ENCODE peak calls at places on chromosome 21, in eight cellular contexts. N is spleen, I is GM23338, H is transverse colon, K is sigmoid colon, O is SK-N-SH, D is HL-60, Y is breast epithelium. U is an unnamed sample.

GRCh38 chr21:31975491-31975890 is 102.7 kb downstream of the HUNK start:
- DNase-seq in N (no peak), I (no peak), H (no peak), K (no peak), O (no peak), D (no peak), Y (no peak), U (no peak)

GRCh38 chr21:38888956-38889605 is 83.4 kb downstream of the ETS2 start:
- DNase-seq in N (no peak), I (no peak), H (no peak), K (no peak), O (no peak), D (no peak), Y (no peak), U (no peak)

GRCh38 chr21:31974454-31974985 is 101.7 kb downstream of the HUNK start:
- DNase-seq in N (no peak), I (peak; percentile 36), H (no peak), K (no peak), O (no peak), D (no peak), Y (no peak), U (no peak)

GRCh38 chr21:32698971-32699693 is 28.7 kb downstream of the SYNJ1 start:
- DNase-seq in N (no peak), I (no peak), H (peak; percentile 72), K (no peak), O (no peak), D (no peak), Y (no peak), U (no peak)

GRCh38 chr21:33433425-33434114 is 30.4 kb downstream of the IFNGR2 start:
- DNase-seq in N (no peak), I (no peak), H (no peak), K (no peak), O (no peak), D (peak; percentile 69), Y (no peak), U (no peak)

GRCh38 chr21:15445327-15445726 is 284.5 kb upstream of the USP25 start:
- DNase-seq in N (no peak), I (peak; percentile 68), H (no peak), K (no peak), O (no peak), D (no peak), Y (no peak), U (no peak)

GRCh38 chr21:17610862-17611261 is 1.8 kb downstream of the BTG3 start:
- DNase-seq in N (no peak), I (no peak), H (peak; percentile 15), K (peak; percentile 65), O (peak; percentile 27), D (no peak), Y (no peak), U (peak; percentile 21)

GRCh38 chr21:34822957-34823356 is 154.2 kb downstream of the CLIC6 start:
- DNase-seq in N (no peak), I (no peak), H (no peak), K (no peak), O (no peak), D (no peak), Y (no peak), U (no peak)

GRCh38 chr21:17414766-17415165 is 98.1 kb upstream of the CXADR start:
- DNase-seq in N (no peak), I (peak; percentile 16), H (no peak), K (no peak), O (no peak), D (no peak), Y (no peak), U (no peak)

GRCh38 chr21:42313501-42313969 is 1.7 kb downstream of the TFF3 start:
- DNase-seq in N (no peak), I (peak; percentile 61), H (peak; percentile 66), K (no peak), O (no peak), D (no peak), Y (no peak), U (no peak)

GRCh38 chr21:29499734-29500343 is 201.1 kb downstream of the BACH1 start:
- DNase-seq in N (no peak), I (peak; percentile 84), H (no peak), K (no peak), O (peak; percentile 43), D (no peak), Y (no peak), U (no peak)

GRCh38 chr21:42468511-42469131 is 27.4 kb downstream of the RSPH1 start:
- DNase-seq in N (no peak), I (no peak), H (peak; percentile 7), K (no peak), O (no peak), D (no peak), Y (no peak), U (peak; percentile 73)

DNA sequence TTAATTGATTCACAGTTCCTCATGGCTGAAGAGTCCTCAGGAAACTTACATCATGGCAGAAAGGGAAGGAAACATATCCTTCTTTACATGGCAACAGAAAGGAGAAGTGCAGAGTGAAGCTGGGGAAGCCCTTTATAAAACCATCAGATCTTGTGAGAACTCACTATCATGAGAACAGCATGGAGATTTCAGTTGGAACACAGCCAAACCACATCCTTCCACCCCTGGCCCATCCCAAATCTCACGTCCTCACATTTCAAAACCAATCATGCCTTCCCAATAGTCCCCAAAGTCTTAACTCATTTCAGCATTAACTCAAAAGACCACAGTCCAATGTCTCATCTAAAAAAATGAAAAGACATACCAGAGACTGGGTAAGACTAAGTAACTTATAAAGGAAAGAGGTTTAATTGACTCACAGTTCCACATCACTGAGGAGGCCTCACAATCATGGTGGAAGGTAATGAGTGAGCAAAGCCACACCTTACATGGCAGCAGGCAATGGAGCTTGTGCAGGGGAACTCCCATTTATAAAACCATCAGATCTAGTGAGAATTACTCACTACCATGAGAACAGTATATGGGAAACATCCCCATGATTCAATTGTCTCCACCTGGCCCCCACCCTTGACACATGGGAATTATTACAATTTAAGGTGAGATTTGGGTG is 105.2 kb downstream of the MRPL39 start:
- DNase-seq in N (no peak), I (no peak), H (no peak), K (no peak), O (no peak), D (peak; percentile 62), Y (no peak), U (no peak)
- TF ChIP-seq POLR2AphosphoS5 in N (no peak), I (no peak), H (no peak), K (no peak), O (no peak), D (no peak), Y (no peak), U (no peak)

DNA sequence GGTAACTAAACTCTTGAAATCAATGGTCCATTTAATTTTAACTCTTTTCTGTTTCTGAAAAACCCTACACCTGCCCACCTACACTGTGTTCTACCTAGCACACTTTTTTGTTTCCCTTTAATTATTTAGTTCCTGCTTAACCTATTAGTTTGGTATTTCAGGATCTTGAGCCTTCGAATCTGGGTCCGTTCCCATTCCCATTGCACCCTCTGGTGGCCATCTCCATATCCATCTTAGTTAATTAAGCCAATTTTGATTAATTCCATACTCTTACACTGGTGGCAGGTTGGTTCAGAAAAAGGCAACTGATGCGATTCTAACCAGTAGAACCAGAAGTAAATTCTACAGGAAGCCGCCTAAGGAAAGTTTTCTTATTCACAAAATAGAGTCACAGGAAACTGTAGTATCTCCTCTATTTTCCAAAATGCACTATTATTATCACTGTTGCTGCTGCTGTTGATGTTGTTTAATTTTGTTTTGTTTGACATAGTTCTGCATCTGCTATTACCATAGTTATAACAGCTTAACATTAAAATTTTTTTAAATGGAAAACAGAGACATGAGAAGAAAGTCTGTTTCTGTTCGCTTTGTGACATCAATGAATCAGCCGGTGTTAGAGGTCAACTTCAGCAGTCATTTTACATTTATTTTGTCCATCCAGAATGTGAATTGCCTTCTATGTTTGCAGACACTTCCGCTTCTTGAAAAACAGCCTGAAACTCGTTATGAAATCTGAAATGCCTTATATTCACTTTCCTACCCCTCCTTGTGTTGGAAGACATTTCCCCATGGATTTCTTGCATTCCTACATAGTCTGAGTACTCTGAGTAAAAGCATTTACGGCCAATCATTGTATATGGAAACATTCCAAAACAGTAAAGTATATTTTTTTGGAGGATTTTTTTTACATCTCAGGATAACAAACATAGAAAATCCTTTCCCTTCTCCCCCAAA is 115.5 kb upstream of the NCAM2 start:
- DNase-seq in N (no peak), I (peak; percentile 86), H (peak; percentile 21), K (no peak), O (peak; percentile 16), D (no peak), Y (no peak), U (no peak)
- TF ChIP-seq CTCF in N (no peak), I (peak; percentile 82), H (peak; percentile 37), K (no peak), O (peak; percentile 74), D (peak; percentile 18), Y (peak; percentile 57), U (no peak)

GRCh38 chr21:43949499-43950208 is 62.5 kb upstream of the TRAPPC10 start:
- DNase-seq in N (no peak), I (no peak), H (no peak), K (no peak), O (no peak), D (no peak), Y (no peak), U (no peak)

GRCh38 chr21:43950936-43951335 is 61.2 kb upstream of the TRAPPC10 start:
- DNase-seq in N (no peak), I (no peak), H (no peak), K (no peak), O (no peak), D (no peak), Y (no peak), U (no peak)

GRCh38 chr21:43951911-43952703 is 60.0 kb upstream of the TRAPPC10 start:
- DNase-seq in N (no peak), I (no peak), H (no peak), K (no peak), O (no peak), D (no peak), Y (no peak), U (no peak)

GRCh38 chr21:43950481-43950880 is 61.6 kb upstream of the TRAPPC10 start:
- DNase-seq in N (no peak), I (no peak), H (no peak), K (no peak), O (no peak), D (no peak), Y (no peak), U (no peak)

GRCh38 chr21:43948740-43949498 is 63.2 kb upstream of the TRAPPC10 start:
- DNase-seq in N (no peak), I (no peak), H (no peak), K (no peak), O (no peak), D (no peak), Y (no peak), U (no peak)
- TF ChIP-seq POLR2AphosphoS5 in N (no peak), I (no peak), H (no peak), K (no peak), O (no peak), D (no peak), Y (no peak), U (no peak)

DNA sequence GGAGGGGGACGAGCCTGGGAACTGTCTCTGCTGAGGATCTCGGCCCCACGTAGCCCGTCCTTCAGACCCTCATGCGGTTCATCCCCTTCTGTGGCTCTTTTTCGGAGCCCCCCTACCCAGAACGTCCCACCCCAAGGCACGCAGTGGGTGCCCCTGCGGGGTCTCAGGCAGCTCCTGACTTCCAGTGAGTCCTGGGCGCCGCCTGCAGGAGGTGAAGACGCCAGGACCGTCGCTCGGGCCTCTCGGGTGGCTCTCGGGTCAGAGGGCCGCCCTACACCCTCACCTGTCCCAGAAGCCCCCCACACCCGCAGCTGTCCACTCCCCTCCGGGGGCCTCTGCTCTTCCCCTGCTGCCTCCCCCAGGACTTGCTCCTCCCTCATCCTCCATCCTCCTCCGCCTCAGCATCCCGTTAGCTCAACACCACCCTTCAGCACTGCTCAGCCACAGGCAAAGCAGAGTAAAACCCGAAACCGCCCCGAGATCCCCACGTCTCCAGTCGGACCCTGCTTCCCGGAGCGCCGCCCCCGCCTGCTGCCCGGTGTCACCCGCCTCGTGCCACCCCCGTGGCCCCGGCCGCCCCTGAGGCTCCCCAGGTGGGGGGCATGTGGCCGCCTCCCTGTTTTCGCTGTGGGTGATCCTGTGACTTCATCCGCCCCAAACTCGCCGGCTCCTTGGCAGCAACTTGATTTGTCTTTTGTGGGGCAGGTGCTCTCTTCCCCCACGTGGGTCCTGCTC is 13.3 kb upstream of the POFUT2 start:
- DNase-seq in N (peak; percentile 63), I (no peak), H (no peak), K (peak; percentile 70), O (no peak), D (no peak), Y (no peak), U (no peak)
- TF ChIP-seq CTCF in N (no peak), I (no peak), H (no peak), K (no peak), O (no peak), D (no peak), Y (no peak), U (no peak)

U was measured in prostate gland.